ENCODE peak calls at places on chromosomes 5 and 9, in eight cellular contexts. U, M, F, C, N, K, J and R are unnamed samples.
A peak's percentile ranks its signal among the peaks of the same experiment; 100 is the strongest.

GRCh38 chr9:105309531-105309931 is 65.1 kb downstream of the SLC44A1 start:
- DNase-seq in K (no peak), N (no peak), J (no peak), C (no peak), F (no peak), U (no peak), M (no peak), R (no peak)

GRCh38 chr9:79489241-79490000 is 82.3 kb upstream of the TLE4 start:
- DNase-seq in N (no peak), M (peak; percentile 62), U (peak; percentile 85), J (no peak), C (no peak), K (peak; percentile 35), F (peak; percentile 21), R (no peak)

GRCh38 chr9:78985084-78985738 is 586.6 kb upstream of the TLE4 start:
- DNase-seq in K (no peak), J (no peak), U (no peak), N (no peak), M (peak; percentile 44), C (no peak), F (no peak), R (no peak)

GRCh38 chr9:107158321-107158720 is 124.8 kb upstream of the RAD23B start:
- DNase-seq in N (no peak), J (no peak), K (peak; percentile 59), U (no peak), F (no peak), C (no peak), M (peak; percentile 37), R (no peak)

GRCh38 chr5:167952278-167952990 is 339.0 kb upstream of the WWC1 start:
- DNase-seq in N (no peak), F (no peak), M (no peak), K (no peak), U (no peak), J (no peak), C (no peak), R (no peak)

GRCh38 chr5:142286111-142286510 is 38.7 kb downstream of the SPRY4 start:
- DNase-seq in C (no peak), F (peak; percentile 67), J (no peak), M (no peak), U (no peak), N (no peak), K (no peak), R (no peak)

GRCh38 chr9:100739666-100740065 is 161.8 kb downstream of the CAVIN4 start:
- DNase-seq in J (no peak), C (no peak), N (no peak), M (no peak), U (no peak), F (peak; percentile 19), K (no peak), R (no peak)

GRCh38 chr5:101424530-101425175 is 521.6 kb upstream of the ST8SIA4 start:
- DNase-seq in J (no peak), U (no peak), M (peak; percentile 73), F (no peak), K (no peak), C (no peak), N (no peak), R (no peak)

GRCh38 chr9:124220551-124221451 is 36.9 kb upstream of the NEK6 start:
- DNase-seq in U (peak; percentile 46), J (no peak), M (peak; percentile 52), C (peak; percentile 19), F (peak; percentile 81), K (peak; percentile 49), N (peak; percentile 94), R (no peak)

GRCh38 chr9:75889977-75890540 is 414 bp upstream of the PCSK5 start:
- DNase-seq in C (peak; percentile 20), F (peak; percentile 62), N (peak; percentile 65), J (peak; percentile 65), U (no peak), M (peak; percentile 63), K (no peak), R (no peak)

GRCh38 chr5:157047898-157048297 is 11.0 kb downstream of the HAVCR1 start:
- DNase-seq in C (no peak), M (no peak), F (no peak), U (no peak), K (no peak), J (no peak), N (no peak), R (no peak)

GRCh38 chr5:41794478-41794877 is 75.7 kb downstream of the OXCT1 start:
- DNase-seq in K (peak; percentile 73), J (no peak), U (no peak), N (no peak), F (no peak), M (peak; percentile 98), C (no peak), R (no peak)

GRCh38 chr9:38249587-38250210 is 142.8 kb upstream of the ALDH1B1 start:
- DNase-seq in U (no peak), F (no peak), M (no peak), K (no peak), N (no peak), C (no peak), J (no peak), R (no peak)

GRCh38 chr9:99807276-99807852 is 14.3 kb upstream of the NR4A3 start:
- DNase-seq in C (peak; percentile 66), M (peak; percentile 59), F (peak; percentile 66), N (peak; percentile 63), J (peak; percentile 75), U (peak; percentile 63), K (peak; percentile 94), R (no peak)

GRCh38 chr5:102600964-102601363 is 102.2 kb upstream of the SLCO6A1 start:
- DNase-seq in U (no peak), K (no peak), C (no peak), M (peak; percentile 13), F (no peak), J (no peak), N (no peak), R (no peak)

GRCh38 chr9:136225366-136225747 is 20.3 kb downstream of the QSOX2 start:
- DNase-seq in N (no peak), C (no peak), F (no peak), U (no peak), K (no peak), M (no peak), J (no peak), R (no peak)

GRCh38 chr9:84323777-84324317 is 16.7 kb downstream of the SLC28A3 start:
- DNase-seq in K (no peak), M (no peak), F (no peak), C (no peak), J (no peak), N (no peak), U (no peak), R (no peak)

DNA sequence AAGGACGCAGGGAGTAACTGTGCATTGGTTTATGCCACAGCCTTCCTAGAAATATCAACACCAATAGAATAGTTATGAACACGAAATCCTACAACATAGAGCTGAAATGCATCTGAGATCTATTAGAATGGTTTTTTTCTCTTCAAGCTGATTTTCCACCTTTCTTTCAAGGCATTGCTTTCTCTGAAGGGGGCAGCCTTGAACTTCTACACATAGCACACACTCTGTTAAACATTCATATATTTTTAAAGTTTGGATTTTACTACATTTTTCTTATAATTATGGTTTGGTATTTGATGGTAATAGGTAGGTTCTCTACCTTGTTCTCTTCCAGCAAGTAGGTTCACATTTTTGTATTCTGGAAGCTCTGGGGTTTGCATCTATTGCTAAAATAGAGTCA is 661.8 kb downstream of the SEMA5A start:
- DNase-seq in M (no peak), U (no peak), N (no peak), J (no peak), K (no peak), F (no peak), C (no peak), R (no peak)
- TF ChIP-seq CTCF in M (no peak), U (no peak), N (no peak), J (no peak), K (no peak), F (no peak), C (no peak), R (no peak)

DNA sequence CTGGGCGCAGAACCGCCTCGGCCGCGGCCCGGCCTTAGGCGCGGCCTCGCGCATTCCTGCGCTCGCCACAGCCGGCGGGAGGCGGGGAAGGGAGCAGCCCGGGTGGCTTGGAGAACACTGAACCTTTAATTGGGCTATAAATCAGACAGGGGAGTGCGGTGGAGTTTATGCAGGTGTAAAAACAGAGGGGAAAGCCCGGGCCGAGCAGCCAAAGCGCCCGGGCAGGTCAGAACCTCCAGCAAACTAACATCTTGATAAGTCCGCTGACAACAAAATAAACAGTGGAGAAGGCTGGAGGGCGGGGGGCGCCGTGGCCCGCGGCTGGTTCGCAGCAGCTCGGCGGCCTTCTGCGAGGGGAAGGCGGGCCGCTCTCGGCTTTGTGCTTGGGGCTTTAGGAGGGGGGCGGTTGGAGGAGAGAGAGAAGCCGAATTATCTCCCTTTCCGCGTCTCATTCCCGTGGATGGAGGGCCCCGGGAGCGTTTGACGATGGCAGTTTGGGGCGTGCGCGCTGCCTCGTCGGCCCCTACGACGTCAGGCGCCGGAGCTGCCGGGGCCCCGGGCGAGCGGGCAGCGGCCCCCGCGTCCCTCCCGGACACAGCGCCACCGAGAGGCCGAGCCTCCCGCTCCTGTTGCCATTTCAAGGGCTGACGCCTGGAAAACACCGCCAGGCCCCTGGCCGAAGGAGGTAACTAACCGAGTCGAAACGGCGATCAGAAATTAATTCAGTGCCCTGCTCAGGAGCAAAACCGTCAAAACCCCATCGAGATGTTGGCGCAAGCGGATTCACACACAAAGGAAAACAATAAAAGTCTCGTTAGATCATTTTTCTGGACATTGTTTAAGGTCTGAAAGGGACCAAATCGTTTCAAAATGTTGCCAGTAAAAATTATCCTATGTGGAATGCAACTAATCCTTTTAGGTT is 11.2 kb downstream of the FOXD1 start:
- DNase-seq in C (no peak), U (peak; percentile 87), F (peak; percentile 61), K (peak; percentile 88), M (peak; percentile 67), J (no peak), N (no peak), R (peak; percentile 75)
- TF ChIP-seq CTCF in C (no peak), U (peak; percentile 22), F (no peak), K (peak; percentile 91), M (peak; percentile 57), J (no peak), N (no peak), R (peak; percentile 64)

GRCh38 chr9:134381671-134382505 is 55.6 kb downstream of the RXRA start:
- DNase-seq in J (peak; percentile 46), M (no peak), N (no peak), C (peak; percentile 70), U (no peak), F (peak; percentile 66), K (no peak), R (no peak)
- TF ChIP-seq CTCF in J (no peak), M (peak; percentile 15), N (peak; percentile 16), C (no peak), U (no peak), F (no peak), K (no peak), R (peak; percentile 50)

DNA sequence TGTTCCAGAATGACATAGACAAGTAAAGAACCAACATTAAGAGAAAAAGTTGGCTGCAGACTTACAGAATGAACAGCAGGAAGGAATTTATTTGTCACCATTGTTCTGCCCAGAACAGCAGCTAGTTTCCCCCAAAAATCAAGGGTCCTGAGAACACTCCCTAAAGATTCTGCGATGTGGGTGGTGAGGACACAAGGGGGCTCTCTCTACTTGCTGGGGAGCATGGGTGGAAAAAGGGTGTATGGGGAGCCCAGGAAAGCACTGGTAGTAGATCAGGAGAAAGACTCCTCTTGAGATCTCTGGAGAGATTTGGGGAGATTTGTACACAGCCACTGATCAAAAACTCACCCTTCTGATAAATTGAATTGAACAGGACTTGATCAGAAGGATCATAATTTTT is 316.5 kb downstream of the KCTD16 start:
- DNase-seq in J (no peak), C (no peak), N (no peak), K (no peak), U (no peak), M (no peak), F (no peak), R (no peak)
- TF ChIP-seq CTCF in J (no peak), C (no peak), N (no peak), K (no peak), U (no peak), M (peak; percentile 13), F (no peak), R (no peak)

GRCh38 chr5:43555895-43556606 is 826 bp downstream of the PAIP1 start:
- DNase-seq in U (peak; percentile 89), J (peak; percentile 37), M (peak; percentile 16), K (peak; percentile 60), N (peak; percentile 76), C (peak; percentile 65), F (peak; percentile 77), R (peak; percentile 82)
- TF ChIP-seq CTCF in U (no peak), J (no peak), M (no peak), K (no peak), N (no peak), C (no peak), F (no peak), R (no peak)